ENCODE peak calls at places on chromosomes 12 and 14, in eight cellular contexts. V is neural progenitor cell, O is hepatocyte, E is IMR-90, M is GM23338, Y is fibroblast of lung, A is HCT116, T is H9. W is an unnamed sample.

GRCh38 chr12:50127546-50127945 is 15.5 kb downstream of the COX14 start:
- DNase-seq in V (no peak), O (no peak), E (no peak), M (no peak), Y (no peak), A (no peak), T (no peak), W (no peak)

GRCh38 chr14:94041551-94042346 is 15.6 kb downstream of the OTUB2 start:
- DNase-seq in V (no peak), O (peak; percentile 35), E (peak; percentile 78), M (no peak), Y (peak; percentile 75), A (no peak), T (no peak), W (no peak)

GRCh38 chr14:98593361-98593761 is 678.6 kb downstream of the BCL11B start:
- DNase-seq in V (peak; percentile 81), O (no peak), E (no peak), M (no peak), Y (no peak), A (no peak), T (no peak), W (no peak)

GRCh38 chr12:109590566-109590965 is 17.0 kb downstream of the MVK start:
- DNase-seq in V (no peak), O (no peak), E (no peak), M (no peak), Y (no peak), A (no peak), T (no peak), W (no peak)

GRCh38 chr12:113149361-113150150 is at the start of gene CFAP73:
- DNase-seq in V (peak; percentile 96), O (peak; percentile 91), E (peak; percentile 75), M (peak; percentile 98), Y (peak; percentile 85), A (peak; percentile 62), T (peak; percentile 97), W (peak; percentile 89)

GRCh38 chr14:62645649-62646048 is 399.6 kb downstream of the KCNH5 start:
- DNase-seq in V (no peak), O (no peak), E (peak; percentile 81), M (no peak), Y (peak; percentile 83), A (no peak), T (no peak), W (no peak)

GRCh38 chr14:104657114-104657524 is 32.3 kb upstream of the INF2 start:
- DNase-seq in V (no peak), O (no peak), E (no peak), M (no peak), Y (no peak), A (no peak), T (no peak), W (no peak)

GRCh38 chr12:2281446-2281845 is 228.7 kb downstream of the CACNA1C start:
- DNase-seq in V (no peak), O (no peak), E (no peak), M (no peak), Y (no peak), A (no peak), T (no peak), W (no peak)

GRCh38 chr14:28361486-28361885 is 405.1 kb upstream of the FOXG1 start:
- DNase-seq in V (no peak), O (no peak), E (no peak), M (peak; percentile 2), Y (no peak), A (no peak), T (no peak), W (no peak)

GRCh38 chr14:76591270-76591669 is 170.0 kb upstream of the VASH1 start:
- DNase-seq in V (peak; percentile 52), O (peak; percentile 16), E (no peak), M (no peak), Y (no peak), A (no peak), T (no peak), W (no peak)

GRCh38 chr12:119683413-119683812 is 15.5 kb downstream of the PRKAB1 start:
- DNase-seq in V (no peak), O (no peak), E (peak; percentile 63), M (no peak), Y (peak; percentile 49), A (no peak), T (no peak), W (no peak)

GRCh38 chr12:114481200-114481535 is 75.2 kb upstream of the TBX5 start:
- DNase-seq in V (peak; percentile 38), O (no peak), E (no peak), M (peak; percentile 21), Y (no peak), A (no peak), T (peak; percentile 41), W (no peak)

GRCh38 chr12:29234965-29235364 is 85.9 kb downstream of the FAR2 start:
- DNase-seq in V (no peak), O (no peak), E (peak; percentile 11), M (no peak), Y (peak; percentile 80), A (no peak), T (no peak), W (peak; percentile 42)

GRCh38 chr12:25775968-25776367 is 182.5 kb upstream of the RASSF8 start:
- DNase-seq in V (no peak), O (peak; percentile 14), E (peak; percentile 31), M (no peak), Y (no peak), A (no peak), T (no peak), W (peak; percentile 34)

GRCh38 chr12:104305349-104305748 is 1.8 kb downstream of the EID3 start:
- DNase-seq in V (no peak), O (no peak), E (no peak), M (no peak), Y (no peak), A (no peak), T (no peak), W (no peak)
- H4K20me1 ChIP-seq in V (peaks cover 44% of the 10 kb centered on the region), O (peaks cover 44% of the 10 kb centered on the region), E (peaks cover 98% of the 10 kb centered on the region), M (peaks cover 57% of the 10 kb centered on the region), Y (peaks cover 18% of the 10 kb centered on the region), A (peaks cover 53% of the 10 kb centered on the region), T (no peaks in the 10 kb centered on the region), W (peaks cover 100% of the 10 kb centered on the region)

GRCh38 chr12:124539084-124540041 is 28.0 kb downstream of the NCOR2 start:
- DNase-seq in V (no peak), O (no peak), E (no peak), M (no peak), Y (no peak), A (no peak), T (no peak), W (no peak)
- H4K20me1 ChIP-seq in V (peaks cover 80% of the 10 kb centered on the region), O (peaks cover 90% of the 10 kb centered on the region), E (peaks cover 90% of the 10 kb centered on the region), M (peaks cover 54% of the 10 kb centered on the region), Y (peaks cover 3% of the 10 kb centered on the region), A (no peaks in the 10 kb centered on the region), T (no peaks in the 10 kb centered on the region), W (peaks cover 68% of the 10 kb centered on the region)

DNA sequence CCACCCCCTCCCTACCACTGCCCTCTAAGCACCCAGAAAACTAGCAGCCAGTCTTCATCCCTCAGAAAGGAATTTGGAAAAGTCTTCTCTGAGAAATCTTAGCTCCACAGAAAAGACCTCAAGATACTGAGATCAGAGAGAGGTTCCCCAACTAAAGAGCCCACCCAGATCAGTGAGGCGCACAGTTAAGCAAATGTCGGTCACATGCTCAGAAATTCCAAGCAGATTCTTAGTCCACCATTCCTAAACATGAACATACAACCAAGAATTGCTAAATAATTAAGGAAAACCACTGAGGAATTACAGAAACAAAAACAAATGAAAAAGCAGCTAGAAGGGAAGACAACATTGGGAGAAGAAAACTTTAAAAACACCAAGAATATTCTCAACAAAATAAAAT is 32.3 kb downstream of the MED13L start:
- DNase-seq in V (no peak), O (no peak), E (no peak), M (no peak), Y (peak; percentile 11), A (no peak), T (no peak), W (no peak)
- H4K20me1 ChIP-seq in V (peaks cover 79% of the 10 kb centered on the region), O (peaks cover 93% of the 10 kb centered on the region), E (peaks cover 80% of the 10 kb centered on the region), M (peaks cover 28% of the 10 kb centered on the region), Y (peaks cover 12% of the 10 kb centered on the region), A (peaks cover 76% of the 10 kb centered on the region), T (no peaks in the 10 kb centered on the region), W (peaks cover 51% of the 10 kb centered on the region)

GRCh38 chr14:100295376-100296105 is 10.7 kb downstream of the SLC25A29 start:
- DNase-seq in V (no peak), O (no peak), E (no peak), M (no peak), Y (no peak), A (no peak), T (no peak), W (no peak)
- H4K20me1 ChIP-seq in V (peaks cover 95% of the 10 kb centered on the region), O (no peaks in the 10 kb centered on the region), E (peaks cover 42% of the 10 kb centered on the region), M (peaks cover 44% of the 10 kb centered on the region), Y (no peaks in the 10 kb centered on the region), A (no peaks in the 10 kb centered on the region), T (no peaks in the 10 kb centered on the region), W (no peaks in the 10 kb centered on the region)

DNA sequence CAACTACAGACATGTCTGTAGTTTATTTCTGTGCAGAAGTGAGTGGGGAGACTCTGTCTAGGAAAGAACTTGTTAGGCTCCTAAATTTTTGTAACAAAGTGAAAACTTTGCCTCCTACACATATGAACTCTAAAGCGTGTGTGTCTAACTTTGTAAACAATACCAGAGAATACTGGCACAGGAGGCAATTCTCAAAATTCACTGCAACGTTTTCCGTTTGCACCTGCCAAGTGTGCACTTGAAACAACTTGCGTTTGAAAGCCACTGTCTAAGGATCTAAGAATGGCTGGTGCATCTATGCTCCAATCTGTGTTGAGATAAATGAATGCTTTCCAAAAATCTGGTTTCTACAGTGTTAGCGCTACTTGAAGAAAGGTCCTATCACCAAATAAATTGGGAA is 15.3 kb downstream of the GRIP1 start:
- DNase-seq in V (no peak), O (no peak), E (no peak), M (no peak), Y (no peak), A (no peak), T (no peak), W (no peak)
- H4K20me1 ChIP-seq in V (no peaks in the 10 kb centered on the region), O (no peaks in the 10 kb centered on the region), E (no peaks in the 10 kb centered on the region), M (no peaks in the 10 kb centered on the region), Y (no peaks in the 10 kb centered on the region), A (no peaks in the 10 kb centered on the region), T (no peaks in the 10 kb centered on the region), W (no peaks in the 10 kb centered on the region)

DNA sequence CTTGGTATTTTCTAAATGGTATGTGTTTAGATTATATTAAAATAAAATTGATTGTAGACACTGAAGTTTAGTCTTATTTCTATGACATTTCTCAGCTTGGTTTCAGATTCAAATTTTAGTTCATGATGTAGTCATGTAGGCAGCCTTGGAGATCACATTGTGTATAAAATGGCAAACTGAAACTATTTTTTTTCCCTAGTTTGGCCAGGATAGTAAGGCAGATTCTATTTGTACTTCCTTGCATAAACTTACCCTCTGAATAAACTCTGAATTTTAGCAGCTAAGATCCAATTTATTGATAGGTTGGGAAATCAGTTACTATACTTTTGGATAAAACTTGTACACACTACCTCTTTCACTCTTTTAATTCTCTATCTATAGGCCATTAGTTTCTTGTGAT is 30.4 kb downstream of the PAPOLA start:
- DNase-seq in V (no peak), O (no peak), E (no peak), M (no peak), Y (no peak), A (no peak), T (no peak), W (no peak)
- H4K20me1 ChIP-seq in V (peaks cover 19% of the 10 kb centered on the region), O (no peaks in the 10 kb centered on the region), E (no peaks in the 10 kb centered on the region), M (peaks cover 14% of the 10 kb centered on the region), Y (no peaks in the 10 kb centered on the region), A (peaks cover 6% of the 10 kb centered on the region), T (no peaks in the 10 kb centered on the region), W (peaks cover 8% of the 10 kb centered on the region)